ENCODE peak calls at places on chromosomes 5 and 9, in seven cellular contexts. O is cardiac muscle cell; C is endodermal cell; N is lung; K is CD8-positive, alpha-beta T cell; V is A549; U is breast epithelium. J is an unnamed sample. For H3K9me3 and H3K4me1, the result is how much of the 10 kb centered on the place peaks cover.

GRCh38 chr9:13791816-13792215 is 512.3 kb upstream of the MPDZ start:
- DNase-seq in V (no peak), K (no peak), C (peak), O (no peak), N (no peak), U (no peak), J (no peak)

GRCh38 chr5:37836173-37837100 is 3.4 kb downstream of the GDNF start:
- DNase-seq in C (peak), N (no peak), V (no peak), O (peak), U (no peak), K (no peak), J (no peak)

GRCh38 chr5:153159611-153160010 is 330.9 kb upstream of the GRIA1 start:
- DNase-seq in K (no peak), V (no peak), C (no peak), N (no peak), O (no peak), U (no peak), J (peak)

GRCh38 chr9:137739371-137739915 is 120.6 kb downstream of the EHMT1 start:
- DNase-seq in O (no peak), K (no peak), C (peak), U (no peak), N (no peak), V (no peak), J (no peak)

GRCh38 chr5:5313081-5313736 is 109.3 kb upstream of the ICE1 start:
- DNase-seq in K (no peak), O (no peak), U (no peak), N (no peak), V (no peak), C (no peak), J (no peak)

GRCh38 chr9:108377881-108378280 is 477.9 kb downstream of the ACTL7B start:
- DNase-seq in N (no peak), V (no peak), O (no peak), K (no peak), U (no peak), C (no peak), J (no peak)

GRCh38 chr5:34450338-34450737 is 205.8 kb upstream of the RAI14 start:
- DNase-seq in V (no peak), O (no peak), K (no peak), N (no peak), U (no peak), C (no peak), J (no peak)

GRCh38 chr9:911003-911402 is 65.5 kb upstream of the DMRT3 start:
- DNase-seq in C (peak), U (no peak), V (peak), K (no peak), O (peak), N (no peak), J (no peak)

GRCh38 chr5:140007311-140007710 is 35.8 kb downstream of the NRG2 start:
- DNase-seq in U (no peak), V (no peak), O (no peak), N (no peak), C (no peak), K (no peak), J (no peak)

GRCh38 chr5:140301136-140301535 is 1.8 kb downstream of the PFDN1 start:
- DNase-seq in O (no peak), V (no peak), U (no peak), C (no peak), N (no peak), K (no peak), J (no peak)

GRCh38 chr5:149442563-149443182 is 63.6 kb upstream of the IL17B start:
- DNase-seq in O (peak), N (peak), K (peak), V (peak), U (peak), C (peak), J (peak)

GRCh38 chr5:2330731-2331130 is 420.7 kb downstream of the IRX2 start:
- DNase-seq in K (no peak), O (no peak), V (no peak), U (no peak), N (no peak), C (no peak), J (no peak)
- H3K9me3 ChIP-seq in K (under half), O (under half), V (under half), U (under half), N (under half), C (under half), J (under half)

DNA sequence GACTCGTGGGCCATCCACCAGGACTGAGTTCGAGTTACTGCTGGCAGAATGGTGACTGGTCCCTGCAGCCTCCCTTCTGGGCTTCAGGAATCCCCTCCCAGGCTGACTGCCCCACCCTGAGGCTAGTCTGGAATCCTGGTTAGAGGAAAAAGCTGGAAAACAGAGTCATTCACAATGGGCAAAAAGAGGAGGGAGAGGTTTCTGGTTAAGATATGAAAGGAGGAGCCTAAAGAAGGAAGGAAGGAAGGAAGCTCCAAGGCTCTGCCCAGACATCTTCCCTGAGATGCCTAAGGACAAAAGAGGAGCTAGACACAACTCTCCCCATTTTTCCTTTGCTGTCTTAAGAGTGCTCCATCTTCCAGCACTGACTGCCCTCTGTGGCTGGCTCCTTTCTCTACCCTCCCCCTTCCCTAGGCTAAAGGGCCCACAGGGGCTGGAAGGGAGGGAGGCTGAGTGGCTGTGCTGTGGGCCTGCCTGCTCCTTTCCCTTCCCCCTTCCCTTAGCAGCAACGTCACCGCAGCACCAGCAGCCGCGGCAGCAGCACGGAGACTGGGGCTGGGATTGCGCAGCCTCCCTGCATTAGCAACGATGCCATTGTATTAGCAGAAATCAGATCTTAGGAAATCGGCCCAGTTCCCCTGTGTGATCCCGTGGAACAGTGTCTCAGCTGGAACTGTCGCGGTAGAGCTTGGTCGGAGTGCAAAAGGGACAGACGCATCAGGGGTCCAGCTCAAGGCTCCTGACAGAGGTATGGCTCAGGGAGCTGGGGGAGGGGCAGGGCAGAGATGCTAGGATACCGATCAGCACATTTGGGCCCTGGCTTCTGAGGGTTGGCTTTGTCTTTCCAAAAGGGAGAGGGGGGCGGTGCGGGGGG is 48.7 kb downstream of the RUSC2 start:
- DNase-seq in K (no peak), C (peak), U (peak), O (peak), N (no peak), V (no peak), J (peak)
- H3K4me1 ChIP-seq in K (under half), C (under half), U (under half), O (under half), N (under half), V (half or more), J (under half)

GRCh38 chr5:179120421-179120861 is 60.3 kb downstream of the ZNF354C start:
- DNase-seq in K (peak), U (no peak), V (no peak), C (peak), N (peak), O (no peak), J (no peak)

GRCh38 chr5:179120951-179121666 is 60.9 kb downstream of the ZNF354C start:
- DNase-seq in V (no peak), U (no peak), K (peak), O (no peak), C (peak), N (peak), J (peak)

GRCh38 chr5:179123109-179123426 is 62.9 kb downstream of the ZNF354C start:
- DNase-seq in K (no peak), V (no peak), N (no peak), U (no peak), O (no peak), C (peak), J (no peak)

GRCh38 chr5:179122411-179123108 is 62.4 kb downstream of the ZNF354C start:
- DNase-seq in O (no peak), K (peak), N (peak), U (no peak), C (peak), V (no peak), J (no peak)

DNA sequence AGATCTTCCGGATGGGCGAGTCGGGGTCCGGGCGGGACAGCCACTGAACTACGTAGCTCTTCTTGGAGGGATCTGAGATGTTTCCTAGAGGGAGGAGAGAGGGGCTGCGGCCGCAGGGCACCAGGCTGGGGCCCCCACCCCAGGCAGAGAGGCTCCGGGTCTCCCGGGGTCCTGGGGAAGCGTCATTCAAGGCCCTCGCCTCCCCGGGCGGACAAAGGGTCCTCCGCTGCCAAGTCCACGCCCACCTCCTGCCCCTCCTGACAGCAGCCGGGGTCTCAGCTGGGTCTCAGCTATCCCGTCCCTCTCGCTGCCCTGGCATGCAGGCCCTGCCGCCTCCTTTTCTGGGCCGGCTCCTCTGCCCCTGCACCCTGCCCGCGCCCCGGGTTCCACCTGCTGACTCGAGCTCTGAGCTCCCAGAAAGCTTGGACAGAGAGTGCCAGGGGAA is 61.5 kb downstream of the ZNF354C start:
- DNase-seq in V (no peak), N (peak), C (peak), O (no peak), K (peak), U (no peak), J (no peak)
- H3K9me3 ChIP-seq in V (under half), N (under half), C (under half), O (under half), K (under half), U (under half), J (half or more)

GRCh38 chr9:93580654-93581380 is 4.4 kb downstream of the PHF2 start:
- DNase-seq in U (peak), K (peak), O (no peak), V (no peak), C (peak), N (no peak), J (no peak)

GRCh38 chr9:93577940-93578682 is 1.7 kb downstream of the PHF2 start:
- DNase-seq in V (no peak), N (no peak), C (peak), U (peak), O (no peak), K (peak), J (peak)

GRCh38 chr9:93577045-93577939 is 908 bp downstream of the PHF2 start:
- DNase-seq in K (peak), N (peak), C (peak), O (peak), V (no peak), U (peak), J (peak)

GRCh38 chr9:93579711-93580516 is 3.5 kb downstream of the PHF2 start:
- DNase-seq in V (no peak), K (peak), U (peak), C (peak), N (no peak), O (no peak), J (peak)

DNA sequence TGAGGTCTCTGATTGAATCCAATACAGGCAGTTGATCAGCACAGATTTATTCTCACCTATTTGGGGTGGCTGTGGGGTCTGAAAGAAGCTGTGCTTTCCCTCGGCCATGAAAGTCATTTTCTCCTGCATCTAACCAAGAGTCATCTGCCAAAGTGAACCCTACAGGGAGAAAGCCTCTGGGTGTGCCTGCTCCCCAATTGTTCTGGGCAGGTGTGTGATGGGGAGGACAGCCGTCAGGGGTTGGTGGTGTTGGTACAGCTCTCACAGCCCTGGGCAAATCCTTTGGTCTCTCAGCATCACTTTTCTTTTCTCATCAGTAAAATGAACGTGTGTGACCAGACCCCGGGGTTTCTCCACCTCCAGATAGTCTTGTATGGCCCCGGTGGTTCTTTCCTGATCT is 2.5 kb downstream of the PHF2 start:
- DNase-seq in C (peak), N (no peak), V (no peak), O (no peak), K (peak), U (peak), J (peak)
- H3K4me1 ChIP-seq in C (under half), N (under half), V (under half), O (under half), K (under half), U (under half), J (under half)

DNA sequence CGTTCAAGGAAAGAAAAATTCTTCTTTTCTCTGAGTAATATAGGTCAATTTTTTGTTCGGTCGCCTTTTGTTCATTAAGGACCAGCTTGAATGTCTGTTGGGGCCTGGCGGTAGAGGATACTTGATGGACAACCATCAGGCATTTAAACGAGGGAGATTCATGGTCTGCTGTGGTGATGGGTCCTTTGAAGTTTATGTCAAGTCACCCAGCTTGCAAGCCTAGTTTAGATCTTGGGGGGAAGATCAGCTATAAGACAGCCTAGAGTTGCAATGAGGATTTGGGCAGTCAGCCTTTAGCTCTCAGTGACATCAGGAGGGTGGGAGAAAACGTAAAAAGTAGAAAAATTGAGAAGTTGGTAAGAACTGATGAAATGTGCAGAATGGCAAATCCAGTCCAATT is 80.2 kb upstream of the SPRY4 start:
- DNase-seq in O (no peak), N (no peak), V (no peak), U (no peak), K (no peak), C (no peak), J (no peak)
- H3K9me3 ChIP-seq in O (under half), N (under half), V (under half), U (under half), K (under half), C (under half), J (under half)